ENCODE peak calls at places on chromosomes 11 and 22, in eight cellular contexts. E, A, C, G, B, P, Z and K are unnamed samples.

GRCh38 chr11:107453594-107454286 is 3.9 kb downstream of the CWF19L2 start:
- DNase-seq in C (no peak), Z (no peak), P (no peak), G (no peak), B (no peak), E (no peak), A (no peak), K (no peak)

GRCh38 chr11:63682045-63682915 is 980 bp downstream of the RTN3 start:
- DNase-seq in B (no peak), C (no peak), G (no peak), A (peak; percentile 11), E (no peak), P (no peak), Z (peak; percentile 62), K (no peak)

GRCh38 chr11:48081151-48082010 is 101.0 kb downstream of the PTPRJ start:
- DNase-seq in P (peak; percentile 48), G (peak; percentile 11), B (no peak), Z (peak; percentile 71), C (no peak), A (peak; percentile 91), E (peak; percentile 93), K (no peak)

GRCh38 chr22:38953577-38954413 is 3.6 kb upstream of the APOBEC3A start:
- DNase-seq in C (peak; percentile 64), B (no peak), A (no peak), P (no peak), G (peak; percentile 15), E (peak; percentile 38), Z (no peak), K (peak; percentile 92)

GRCh38 chr11:132886335-132886734 is 646.0 kb downstream of the OPCML start:
- DNase-seq in C (no peak), B (no peak), E (peak; percentile 61), Z (no peak), P (no peak), G (no peak), A (peak; percentile 90), K (no peak)

GRCh38 chr11:36364551-36364950 is 68.5 kb downstream of the PRR5L start:
- DNase-seq in G (no peak), C (no peak), P (peak; percentile 49), E (peak; percentile 75), B (no peak), A (peak; percentile 44), Z (no peak), K (no peak)

GRCh38 chr11:76830639-76831312 is 29.9 kb upstream of the ACER3 start:
- DNase-seq in G (no peak), A (peak; percentile 55), B (no peak), P (no peak), C (no peak), E (no peak), Z (no peak), K (peak; percentile 76)

GRCh38 chr11:124080319-124081001 is 34.8 kb upstream of the VWA5A start:
- DNase-seq in Z (no peak), B (no peak), C (no peak), A (peak; percentile 68), P (no peak), G (no peak), E (peak; percentile 91), K (no peak)

GRCh38 chr11:23574149-23574548 is 713.9 kb upstream of the CCDC179 start:
- DNase-seq in G (no peak), P (no peak), Z (no peak), A (no peak), E (no peak), C (no peak), B (no peak), K (no peak)